ENCODE peak calls at places on chromosome 20, in four cellular contexts. Q, X, Z and J are unnamed samples.

GRCh38 chr20:25486377-25486776 is 78.9 kb downstream of the GINS1 start:
- DNase-seq in Z (no peak), X (no peak), Q (peak; percentile 58), J (peak; percentile 50)

GRCh38 chr20:8678098-8678776 is 390.6 kb upstream of the PLCB4 start:
- DNase-seq in X (no peak), Q (no peak), Z (no peak), J (no peak)

GRCh38 chr20:61558726-61559125 is 306.7 kb downstream of the CDH4 start:
- DNase-seq in X (no peak), Z (no peak), Q (no peak), J (no peak)

GRCh38 chr20:53660078-53660909 is 66.7 kb upstream of the ZNF217 start:
- DNase-seq in X (no peak), Z (no peak), Q (peak; percentile 43), J (no peak)

GRCh38 chr20:59825944-59826759 is 107.3 kb downstream of the SYCP2 start:
- DNase-seq in Q (peak; percentile 44), X (no peak), Z (no peak), J (no peak)

GRCh38 chr20:41329435-41330342 is 10.9 kb upstream of the LPIN3 start:
- DNase-seq in X (no peak), Q (peak; percentile 82), Z (peak; percentile 96), J (no peak)

GRCh38 chr20:58339741-58340140 is 30.2 kb downstream of the RAB22A start:
- DNase-seq in Q (no peak), X (no peak), Z (no peak), J (no peak)

GRCh38 chr20:51480507-51481270 is 61.8 kb downstream of the NFATC2 start:
- DNase-seq in Q (no peak), Z (no peak), X (no peak), J (no peak)

GRCh38 chr20:48186447-48186846 is 401.2 kb upstream of the SULF2 start:
- DNase-seq in Q (no peak), X (no peak), Z (no peak), J (no peak)

GRCh38 chr20:64173116-64173515 is 8.9 kb downstream of the MYT1 start:
- DNase-seq in Z (no peak), X (no peak), Q (peak; percentile 16), J (no peak)

GRCh38 chr20:4153661-4154238 is 138.4 kb upstream of the RNF24 start:
- DNase-seq in Q (no peak), X (no peak), Z (no peak), J (no peak)

GRCh38 chr20:40323411-40323810 is 365.6 kb downstream of the MAFB start:
- DNase-seq in Z (no peak), X (no peak), Q (no peak), J (no peak)

GRCh38 chr20:52601295-52601971 is 370.7 kb upstream of the TSHZ2 start:
- DNase-seq in Z (no peak), Q (no peak), X (no peak), J (peak; percentile 22)

GRCh38 chr20:57804470-57805250 is 94.8 kb upstream of the PMEPA1 start:
- DNase-seq in Z (no peak), Q (no peak), X (no peak), J (peak; percentile 45)